ENCODE peak calls at places on chromosomes 2 and 18, in five cellular contexts. O, X, Y, V and S are unnamed samples.

GRCh38 chr2:16640024-16640423 is 25.6 kb downstream of the CYRIA start:
- DNase-seq in O (no peak), X (no peak), Y (no peak), V (no peak), S (no peak)

GRCh38 chr2:182242561-182242960 is 184.3 kb downstream of the PDE1A start:
- DNase-seq in O (no peak), X (no peak), Y (no peak), V (no peak), S (no peak)

GRCh38 chr18:33135951-33136660 is 304.4 kb downstream of the CCDC178 start:
- DNase-seq in O (no peak), X (no peak), Y (no peak), V (no peak), S (no peak)

GRCh38 chr18:7760967-7761946 is 194.1 kb downstream of the PTPRM start:
- DNase-seq in O (no peak), X (no peak), Y (no peak), V (no peak), S (no peak)

GRCh38 chr2:237432484-237433092 is 18.6 kb upstream of the COL6A3 start:
- DNase-seq in O (peak; percentile 83), X (no peak), Y (no peak), V (no peak), S (no peak)

GRCh38 chr2:137123241-137123640 is 357.9 kb downstream of the THSD7B start:
- DNase-seq in O (no peak), X (no peak), Y (no peak), V (no peak), S (no peak)

GRCh38 chr2:30155889-30156658 is 9.3 kb downstream of the YPEL5 start:
- DNase-seq in O (no peak), X (no peak), Y (no peak), V (no peak), S (no peak)

GRCh38 chr2:234305846-234306245 is 191.0 kb downstream of the ARL4C start:
- DNase-seq in O (no peak), X (no peak), Y (no peak), V (no peak), S (no peak)

GRCh38 chr2:221780281-221780688 is 208.2 kb upstream of the EPHA4 start:
- DNase-seq in O (no peak), X (no peak), Y (no peak), V (no peak), S (no peak)

GRCh38 chr2:219155054-219155644 is 5.5 kb downstream of the NHEJ1 start:
- DNase-seq in O (no peak), X (peak; percentile 83), Y (no peak), V (no peak), S (peak; percentile 67)

GRCh38 chr18:8936646-8937045 is 165.9 kb upstream of the NDUFV2 start:
- DNase-seq in O (no peak), X (no peak), Y (no peak), V (no peak), S (no peak)

GRCh38 chr2:186950694-186951093 is 101.7 kb upstream of the ZSWIM2 start:
- DNase-seq in O (no peak), X (no peak), Y (no peak), V (no peak), S (no peak)

GRCh38 chr18:46628206-46628605 is 28.8 kb downstream of the LOXHD1 start:
- DNase-seq in O (no peak), X (no peak), Y (no peak), V (no peak), S (no peak)

GRCh38 chr18:79634186-79634585 is 45.4 kb upstream of the CTDP1 start:
- DNase-seq in O (no peak), X (no peak), Y (no peak), V (no peak), S (no peak)

GRCh38 chr2:62653582-62654422 is 51.7 kb upstream of the EHBP1 start:
- DNase-seq in O (no peak), X (no peak), Y (no peak), V (no peak), S (no peak)

GRCh38 chr18:3305933-3306332 is 44.0 kb downstream of the MYL12B start:
- DNase-seq in O (no peak), X (no peak), Y (no peak), V (no peak), S (no peak)

GRCh38 chr2:152098798-152099654 is at the start of gene CACNB4:
- DNase-seq in O (no peak), X (no peak), Y (no peak), V (no peak), S (peak; percentile 67)

GRCh38 chr18:23257686-23258565 is 122.6 kb downstream of the CABLES1 start:
- DNase-seq in O (no peak), X (no peak), Y (no peak), V (no peak), S (no peak)

GRCh38 chr2:128549094-128549493 is 230.4 kb upstream of the HS6ST1 start:
- DNase-seq in O (no peak), X (no peak), Y (peak; percentile 15), V (no peak), S (no peak)

GRCh38 chr18:69469444-69469919 is 68.8 kb downstream of the DOK6 start:
- DNase-seq in O (no peak), X (peak; percentile 3), Y (peak; percentile 64), V (no peak), S (no peak)

GRCh38 chr2:41909584-41909983 is 138.2 kb upstream of the PKDCC start:
- DNase-seq in O (no peak), X (no peak), Y (no peak), V (no peak), S (no peak)

GRCh38 chr2:238700122-238700457 is 147.8 kb upstream of the TWIST2 start:
- DNase-seq in O (peak; percentile 91), X (no peak), Y (peak; percentile 41), V (no peak), S (no peak)

GRCh38 chr2:36397728-36398413 is 42.3 kb downstream of the CRIM1 start:
- DNase-seq in O (no peak), X (no peak), Y (no peak), V (no peak), S (no peak)

GRCh38 chr2:210440206-210440605 is 36.4 kb downstream of the LANCL1 start:
- DNase-seq in O (no peak), X (peak; percentile 69), Y (no peak), V (no peak), S (peak; percentile 73)

GRCh38 chr2:33589444-33589843 is 9.7 kb downstream of the FAM98A start:
- DNase-seq in O (no peak), X (no peak), Y (no peak), V (no peak), S (no peak)

GRCh38 chr2:162344617-162344950 is 652 bp downstream of the GCA start:
- DNase-seq in O (no peak), X (no peak), Y (peak; percentile 53), V (no peak), S (no peak)

GRCh38 chr2:108448678-108449409 is at the start of gene GCC2:
- DNase-seq in O (peak; percentile 99), X (peak; percentile 97), Y (peak; percentile 98), V (peak; percentile 45), S (peak; percentile 96)

GRCh38 chr2:119004602-119005001 is 62.6 kb downstream of the MARCO start:
- DNase-seq in O (no peak), X (no peak), Y (no peak), V (no peak), S (no peak)